ENCODE peak calls at places on chromosomes 1 and 21, in four cellular contexts. E is AG09309, B is AG09319, P is BJ. A is an unnamed sample.

GRCh38 chr1:85585845-85586244 is 5.3 kb downstream of the CCN1 start:
- DNase-seq in E (no peak), B (peak; percentile 52), P (no peak), A (no peak)

GRCh38 chr1:32703479-32704291 is 1.1 kb upstream of the SYNC start:
- DNase-seq in E (peak; percentile 94), B (peak; percentile 65), P (peak; percentile 93), A (no peak)

GRCh38 chr1:82503805-82504204 is 703.1 kb downstream of the ADGRL2 start:
- DNase-seq in E (peak; percentile 16), B (no peak), P (no peak), A (no peak)

GRCh38 chr1:58763214-58763613 is 20.6 kb downstream of the JUN start:
- DNase-seq in E (no peak), B (no peak), P (peak; percentile 68), A (no peak)

GRCh38 chr21:28516011-28516410 is 476.7 kb downstream of the LTN1 start:
- DNase-seq in E (peak; percentile 33), B (no peak), P (no peak), A (no peak)

GRCh38 chr1:214899908-214900470 is 182.5 kb upstream of the KCNK2 start:
- DNase-seq in E (peak; percentile 32), B (no peak), P (no peak), A (no peak)

GRCh38 chr1:41486892-41487728 is 2.6 kb upstream of the EDN2 start:
- DNase-seq in E (no peak), B (no peak), P (no peak), A (no peak)

GRCh38 chr1:112706505-112707216 is at the start of gene RHOC:
- DNase-seq in E (no peak), B (peak; percentile 18), P (no peak), A (no peak)

GRCh38 chr1:39183503-39184353 is 20.8 kb upstream of the MACF1 start:
- DNase-seq in E (no peak), B (no peak), P (peak; percentile 27), A (no peak)

GRCh38 chr1:243842978-243843490 is 7.0 kb downstream of the AKT3 start:
- DNase-seq in E (peak; percentile 33), B (peak; percentile 34), P (peak; percentile 89), A (no peak)

GRCh38 chr1:202966006-202966904 is 802 bp downstream of the CYB5R1 start:
- DNase-seq in E (no peak), B (no peak), P (no peak), A (no peak)

GRCh38 chr1:201766117-201766863 is 62.7 kb upstream of the IPO9 start:
- DNase-seq in E (peak; percentile 85), B (peak; percentile 89), P (peak; percentile 86), A (no peak)

GRCh38 chr21:39182016-39182415 is 1.2 kb downstream of the PSMG1 start:
- DNase-seq in E (no peak), B (no peak), P (no peak), A (no peak)

GRCh38 chr1:38735651-38736161 is 123.9 kb downstream of the RRAGC start:
- DNase-seq in E (peak; percentile 31), B (no peak), P (no peak), A (no peak)

GRCh38 chr1:54809496-54810074 is 8.5 kb upstream of the TTC22 start:
- DNase-seq in E (no peak), B (no peak), P (no peak), A (no peak)

GRCh38 chr1:49630156-49630555 is 393.6 kb downstream of the AGBL4 start:
- DNase-seq in E (no peak), B (no peak), P (no peak), A (no peak)
- TF ChIP-seq CTCF in E (no peak), B (no peak), P (no peak), A (no peak)

GRCh38 chr21:16195896-16196443 is 466.2 kb downstream of the USP25 start:
- DNase-seq in E (no peak), B (no peak), P (no peak), A (no peak)

GRCh38 chr21:16195476-16195875 is 465.7 kb downstream of the USP25 start:
- DNase-seq in E (no peak), B (no peak), P (no peak), A (no peak)

GRCh38 chr21:16192900-16193299 is 463.1 kb downstream of the USP25 start:
- DNase-seq in E (no peak), B (no peak), P (no peak), A (no peak)

GRCh38 chr21:16194851-16195251 is 465.1 kb downstream of the USP25 start:
- DNase-seq in E (no peak), B (no peak), P (no peak), A (no peak)

GRCh38 chr21:16193758-16194606 is 464.2 kb downstream of the USP25 start:
- DNase-seq in E (peak; percentile 33), B (peak; percentile 47), P (peak; percentile 34), A (no peak)
- TF ChIP-seq CTCF in E (peak; percentile 36), B (peak; percentile 34), P (peak; percentile 21), A (no peak)

GRCh38 chr1:13513063-13513884 is 529 bp downstream of the LRRC38 start:
- DNase-seq in E (no peak), B (no peak), P (no peak), A (no peak)

GRCh38 chr1:13513885-13514546 is at the start of gene LRRC38:
- DNase-seq in E (no peak), B (no peak), P (no peak), A (no peak)

GRCh38 chr1:13516606-13517005 is 2.8 kb upstream of the LRRC38 start:
- DNase-seq in E (no peak), B (no peak), P (no peak), A (no peak)

GRCh38 chr1:13520985-13521384 is 7.2 kb upstream of the LRRC38 start:
- DNase-seq in E (no peak), B (no peak), P (no peak), A (no peak)

DNA sequence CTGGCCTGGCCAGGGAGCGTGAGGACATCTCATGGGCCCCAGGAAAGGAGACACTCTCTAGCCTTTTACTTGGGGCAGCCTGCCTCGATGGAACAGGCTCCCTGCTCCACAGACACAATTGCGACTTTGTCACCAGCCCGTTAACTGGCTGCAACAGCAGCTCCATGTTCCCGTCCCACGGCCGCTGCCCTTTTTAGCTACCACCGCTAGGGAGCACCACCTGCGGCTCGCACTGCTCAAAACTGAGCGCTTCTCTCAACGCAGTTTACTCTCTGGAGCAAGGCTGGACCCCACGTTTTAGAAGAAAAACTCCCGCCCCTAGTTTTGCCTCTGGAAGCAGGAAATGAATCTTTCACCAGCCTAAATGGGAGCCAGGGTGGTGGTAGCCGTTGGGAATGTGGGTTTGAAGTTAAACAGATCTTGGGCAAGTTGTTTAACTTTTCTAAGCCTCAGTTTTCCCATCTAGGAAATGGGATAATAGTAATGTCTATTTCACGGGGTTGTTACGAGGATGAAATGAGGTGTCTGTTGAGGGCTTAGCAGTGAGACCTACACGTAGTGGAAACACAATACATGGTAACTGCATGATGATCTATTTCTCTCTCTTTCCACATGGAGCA is 3.5 kb upstream of the LRRC38 start:
- DNase-seq in E (no peak), B (no peak), P (no peak), A (no peak)
- TF ChIP-seq CTCF in E (no peak), B (no peak), P (no peak), A (no peak)

DNA sequence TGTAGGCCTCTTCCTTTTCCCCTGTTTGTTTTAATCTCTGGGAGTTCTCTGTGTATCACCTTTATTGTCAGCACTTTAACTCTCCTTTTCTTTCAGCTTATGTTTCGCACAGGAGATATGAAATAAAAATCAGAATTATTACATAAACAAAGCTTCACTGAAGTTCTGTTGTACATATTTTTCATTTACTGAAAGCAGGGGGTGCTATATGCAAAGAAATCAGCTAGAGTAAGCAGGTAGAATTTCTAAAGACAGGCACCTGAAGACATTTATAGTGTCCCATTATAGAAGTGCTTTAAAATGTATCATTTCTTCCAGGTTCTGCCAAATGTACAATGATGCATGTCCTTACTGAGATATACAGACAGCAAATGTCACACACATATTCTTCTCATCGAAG is 585.0 kb downstream of the PLA2G4A start:
- DNase-seq in E (no peak), B (no peak), P (no peak), A (no peak)
- TF ChIP-seq CTCF in E (no peak), B (no peak), P (no peak), A (no peak)

GRCh38 chr1:44002606-44003157 is 11.3 kb downstream of the CCDC24 start:
- DNase-seq in E (no peak), B (no peak), P (no peak), A (no peak)
- TF ChIP-seq CTCF in E (peak; percentile 17), B (peak; percentile 1), P (peak; percentile 20), A (no peak)